ENCODE peak calls at places on chromosomes 13 and 19, in five cellular contexts. W is spleen, J is GM12891, U is IMR-90, V is upper lobe of left lung. F is an unnamed sample.

GRCh38 chr19:43438291-43439162 is 23.8 kb downstream of the TEX101 start:
- DNase-seq in W (no peak), J (no peak), U (peak; percentile 67), V (no peak), F (no peak)

GRCh38 chr13:109628251-109628699 is 158.1 kb downstream of the IRS2 start:
- DNase-seq in W (no peak), J (no peak), U (peak; percentile 61), V (no peak), F (no peak)

GRCh38 chr19:34988119-34988518 is 12.0 kb upstream of the GRAMD1A start:
- DNase-seq in W (no peak), J (no peak), U (no peak), V (no peak), F (no peak)

GRCh38 chr19:15149704-15150103 is 42.5 kb downstream of the SYDE1 start:
- DNase-seq in W (no peak), J (no peak), U (no peak), V (no peak), F (no peak)

GRCh38 chr19:6318772-6319171 is 14.6 kb downstream of the ACER1 start:
- DNase-seq in W (no peak), J (no peak), U (peak; percentile 10), V (no peak), F (no peak)

GRCh38 chr19:20661150-20661819 is at the start of gene ZNF626:
- DNase-seq in W (peak; percentile 90), J (peak; percentile 44), U (peak; percentile 94), V (peak; percentile 84), F (peak; percentile 99)

GRCh38 chr13:110636701-110637201 is 21.4 kb downstream of the NAXD start:
- DNase-seq in W (no peak), J (no peak), U (no peak), V (no peak), F (no peak)

GRCh38 chr19:46387713-46388130 is 25.6 kb downstream of the CCDC8 start:
- DNase-seq in W (no peak), J (no peak), U (no peak), V (no peak), F (no peak)

GRCh38 chr13:49840266-49840665 is 47.8 kb upstream of the KPNA3 start:
- DNase-seq in W (no peak), J (no peak), U (peak; percentile 14), V (no peak), F (no peak)

DNA sequence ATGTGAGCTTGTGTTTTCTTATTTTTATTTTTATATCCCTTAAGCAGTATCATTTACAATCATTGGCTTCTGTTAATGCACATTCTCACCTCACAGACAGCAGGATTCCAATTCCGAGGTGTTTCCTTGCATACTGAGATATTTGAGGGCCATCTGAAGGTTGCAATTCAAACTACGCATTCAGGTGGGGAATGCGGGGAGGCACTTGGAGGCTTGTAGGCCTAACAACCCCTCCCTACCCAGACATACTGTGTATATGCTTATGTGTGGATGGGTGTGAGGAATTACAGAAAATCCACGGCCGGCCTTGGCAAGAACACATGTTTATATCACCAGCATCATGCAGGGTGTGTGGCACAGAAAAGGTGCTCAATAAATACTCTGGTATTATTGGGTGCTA is 43.2 kb upstream of the PCDH8 start:
- DNase-seq in W (no peak), J (no peak), U (no peak), V (no peak), F (no peak)
- TF ChIP-seq POLR2A in W (no peak), J (no peak), U (no peak), V (no peak), F (no peak)

GRCh38 chr19:1219786-1220451 is 14.3 kb downstream of the STK11 start:
- DNase-seq in W (no peak), J (no peak), U (no peak), V (peak; percentile 75), F (no peak)
- TF ChIP-seq POLR2A in W (no peak), J (no peak), U (no peak), V (no peak), F (no peak)

GRCh38 chr19:982567-983170 is 1.5 kb upstream of the WDR18 start:
- DNase-seq in W (peak; percentile 95), J (peak; percentile 97), U (peak; percentile 31), V (peak; percentile 97), F (peak; percentile 73)
- TF ChIP-seq POLR2A in W (no peak), J (no peak), U (no peak), V (no peak), F (no peak)

DNA sequence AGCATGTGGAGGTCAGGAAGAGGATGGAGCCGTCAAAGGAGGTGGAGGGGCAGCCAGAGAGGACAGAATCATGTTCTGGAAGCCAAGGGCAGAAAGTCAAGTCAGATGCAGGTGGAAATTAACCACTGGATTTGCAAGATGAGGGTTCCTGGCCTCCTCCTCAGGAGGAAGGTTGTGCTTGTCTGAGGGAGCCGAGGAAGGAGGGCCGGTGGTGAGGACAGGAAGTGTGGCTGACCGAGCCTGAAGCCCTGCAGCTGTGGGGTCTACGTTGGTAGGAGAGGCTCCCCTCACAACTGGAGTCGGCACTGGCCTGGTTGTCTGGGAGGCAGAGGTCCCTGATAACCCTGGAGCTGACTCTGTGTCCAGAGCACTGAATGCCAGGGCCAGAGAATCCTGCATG is 15.4 kb upstream of the DHDH start:
- DNase-seq in W (no peak), J (no peak), U (no peak), V (no peak), F (no peak)
- TF ChIP-seq POLR2A in W (no peak), J (no peak), U (no peak), V (no peak), F (no peak)

DNA sequence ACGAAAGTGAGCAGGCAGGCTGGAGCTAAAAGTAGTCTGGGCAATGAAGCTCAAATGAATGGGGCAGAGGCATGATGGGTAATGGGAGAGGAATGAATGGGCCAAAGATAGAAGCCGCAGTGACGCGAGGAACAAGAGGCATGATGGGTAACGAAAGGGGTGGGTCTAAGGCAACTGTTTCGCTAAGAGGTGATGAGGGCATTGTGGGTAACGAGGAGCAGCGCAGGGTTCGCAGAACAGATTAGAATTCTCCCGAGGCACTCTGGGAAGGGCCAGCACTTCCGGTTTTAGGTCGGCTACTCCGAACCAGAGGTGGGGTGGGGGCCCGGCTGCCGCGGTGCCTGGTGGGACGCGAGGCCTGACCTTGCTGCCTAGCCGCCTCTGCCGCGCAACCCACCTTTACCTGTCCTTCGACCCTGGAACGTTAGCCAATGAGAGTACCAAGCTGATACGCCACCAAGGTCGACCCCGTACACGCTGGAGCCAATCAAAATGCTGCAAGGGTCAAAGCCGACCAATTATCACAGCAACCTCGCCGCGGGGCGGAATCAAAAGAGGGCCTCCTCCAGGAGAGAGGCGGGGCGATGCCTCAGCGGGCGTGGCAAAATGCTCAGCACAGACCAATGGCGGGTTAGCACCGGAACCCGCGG is 563 bp upstream of the TOMM40 start:
- DNase-seq in W (peak; percentile 99), J (peak; percentile 98), U (peak; percentile 100), V (peak; percentile 100), F (peak; percentile 100)
- TF ChIP-seq POLR2A in W (no peak), J (peak; percentile 84), U (peak; percentile 70), V (peak; percentile 53), F (no peak)

GRCh38 chr19:18683109-18683954 is at the start of gene CRTC1:
- DNase-seq in W (peak; percentile 98), J (peak; percentile 98), U (peak; percentile 79), V (peak; percentile 98), F (peak; percentile 82)

GRCh38 chr19:18682807-18683108 is 722 bp upstream of the CRTC1 start:
- DNase-seq in W (no peak), J (no peak), U (no peak), V (no peak), F (no peak)

GRCh38 chr19:18685597-18686164 is 2.2 kb downstream of the CRTC1 start:
- DNase-seq in W (no peak), J (no peak), U (peak; percentile 13), V (no peak), F (no peak)

GRCh38 chr19:18684642-18684993 is 1.1 kb downstream of the CRTC1 start:
- DNase-seq in W (no peak), J (no peak), U (no peak), V (no peak), F (no peak)

GRCh38 chr19:18683955-18684641 is 618 bp downstream of the CRTC1 start:
- DNase-seq in W (no peak), J (no peak), U (no peak), V (no peak), F (no peak)
- TF ChIP-seq POLR2A in W (no peak), J (no peak), U (no peak), V (no peak), F (no peak)

GRCh38 chr13:44436589-44437337 is 63.1 kb downstream of the SERP2 start:
- DNase-seq in W (peak; percentile 91), J (no peak), U (peak; percentile 94), V (peak; percentile 95), F (peak; percentile 98)
- TF ChIP-seq POLR2A in W (no peak), J (no peak), U (peak; percentile 100), V (peak; percentile 93), F (peak; percentile 98)

GRCh38 chr19:39400997-39401548 is 5.6 kb upstream of the ZFP36 start:
- DNase-seq in W (no peak), J (no peak), U (no peak), V (no peak), F (no peak)
- TF ChIP-seq POLR2A in W (no peak), J (no peak), U (no peak), V (no peak), F (no peak)

DNA sequence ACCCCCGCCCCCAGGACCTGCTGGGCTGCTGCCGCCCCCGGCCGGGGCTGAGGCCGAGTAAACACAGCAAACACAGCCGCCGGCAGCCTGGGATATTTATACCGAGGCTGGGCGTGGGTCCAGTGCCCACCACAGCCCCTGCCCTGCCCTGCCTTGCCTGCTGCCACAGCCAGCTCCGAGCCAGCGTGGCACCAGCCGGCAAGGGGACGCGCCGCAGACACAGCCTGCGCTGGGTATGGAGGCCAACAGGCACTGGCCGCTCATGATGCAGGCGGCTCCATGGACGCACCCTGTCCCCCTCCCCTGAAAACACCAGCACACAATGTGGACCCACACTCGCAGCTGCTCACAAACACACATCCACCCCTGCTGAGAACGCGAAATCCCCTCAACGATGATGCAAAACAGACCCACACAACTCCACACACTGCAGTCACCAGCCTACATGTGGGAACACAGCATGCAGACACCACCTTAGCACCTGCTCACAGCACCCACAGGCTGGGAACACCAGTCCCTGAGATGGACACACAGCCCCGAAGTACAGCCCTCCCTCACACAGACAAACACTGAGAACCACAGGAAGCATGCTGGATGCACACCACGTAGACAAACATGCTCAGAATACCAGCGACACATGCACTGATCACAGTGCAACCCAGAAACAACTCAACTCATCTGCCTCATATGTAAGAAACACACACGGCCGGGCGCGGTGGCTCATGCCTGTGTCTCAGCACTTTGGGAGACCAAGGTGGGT is 16.2 kb downstream of the CCDC97 start:
- DNase-seq in W (peak; percentile 89), J (peak; percentile 66), U (peak; percentile 80), V (peak; percentile 79), F (no peak)
- TF ChIP-seq POLR2A in W (no peak), J (peak; percentile 76), U (no peak), V (no peak), F (no peak)